ENCODE peak calls at places on chromosomes 5 and 9, in seven cellular contexts. One of them, this sample, is unnamed. For H3K4me1, the result is how much of the 10 kb centered on the place peaks cover.

GRCh38 chr5:39947657-39948056 is 522.9 kb upstream of the DAB2 start:
- DNase-seq in GM23248: peak
- DNase-seq in pancreas: peak
- DNase-seq in left lung: no peak
- DNase-seq in HepG2: no peak
- DNase-seq in neural progenitor cell: no peak
- DNase-seq in lung: no peak
- DNase-seq in this sample: no peak

GRCh38 chr9:131698715-131699053 is 41.2 kb downstream of the RAPGEF1 start:
- DNase-seq in pancreas: no peak
- DNase-seq in neural progenitor cell: no peak
- DNase-seq in left lung: no peak
- DNase-seq in HepG2: no peak
- DNase-seq in lung: no peak
- DNase-seq in GM23248: no peak
- DNase-seq in this sample: no peak

GRCh38 chr9:127960410-127961165 is 20.2 kb downstream of the EEIG1 start:
- DNase-seq in left lung: no peak
- DNase-seq in lung: no peak
- DNase-seq in GM23248: no peak
- DNase-seq in neural progenitor cell: peak
- DNase-seq in pancreas: peak
- DNase-seq in HepG2: no peak
- DNase-seq in this sample: peak

GRCh38 chr5:68240196-68240595 is 24.6 kb downstream of the PIK3R1 start:
- DNase-seq in pancreas: no peak
- DNase-seq in HepG2: no peak
- DNase-seq in lung: no peak
- DNase-seq in GM23248: no peak
- DNase-seq in left lung: no peak
- DNase-seq in neural progenitor cell: no peak
- DNase-seq in this sample: no peak

GRCh38 chr5:139658928-139659667 is 10.9 kb downstream of the CXXC5 start:
- DNase-seq in pancreas: no peak
- DNase-seq in GM23248: peak
- DNase-seq in lung: no peak
- DNase-seq in left lung: no peak
- DNase-seq in neural progenitor cell: peak
- DNase-seq in HepG2: no peak
- DNase-seq in this sample: no peak

GRCh38 chr5:85017271-85017670 is 632.6 kb upstream of the EDIL3 start:
- DNase-seq in GM23248: no peak
- DNase-seq in pancreas: no peak
- DNase-seq in left lung: no peak
- DNase-seq in HepG2: no peak
- DNase-seq in lung: no peak
- DNase-seq in neural progenitor cell: no peak
- DNase-seq in this sample: no peak

GRCh38 chr5:156474251-156474650 is 147.3 kb downstream of the SGCD start:
- DNase-seq in pancreas: no peak
- DNase-seq in neural progenitor cell: peak
- DNase-seq in GM23248: peak
- DNase-seq in HepG2: no peak
- DNase-seq in left lung: no peak
- DNase-seq in lung: no peak
- DNase-seq in this sample: no peak

GRCh38 chr5:108115673-108116072 is 266.2 kb downstream of the FBXL17 start:
- DNase-seq in HepG2: no peak
- DNase-seq in neural progenitor cell: no peak
- DNase-seq in left lung: no peak
- DNase-seq in GM23248: no peak
- DNase-seq in pancreas: no peak
- DNase-seq in lung: no peak
- DNase-seq in this sample: no peak

GRCh38 chr9:84305452-84306131 is 35.0 kb downstream of the SLC28A3 start:
- DNase-seq in left lung: no peak
- DNase-seq in lung: no peak
- DNase-seq in neural progenitor cell: no peak
- DNase-seq in HepG2: no peak
- DNase-seq in GM23248: no peak
- DNase-seq in pancreas: no peak
- DNase-seq in this sample: no peak

GRCh38 chr5:58106754-58107410 is 353.0 kb downstream of the PLK2 start:
- DNase-seq in lung: no peak
- DNase-seq in left lung: no peak
- DNase-seq in pancreas: no peak
- DNase-seq in neural progenitor cell: no peak
- DNase-seq in HepG2: no peak
- DNase-seq in GM23248: no peak
- DNase-seq in this sample: no peak

DNA sequence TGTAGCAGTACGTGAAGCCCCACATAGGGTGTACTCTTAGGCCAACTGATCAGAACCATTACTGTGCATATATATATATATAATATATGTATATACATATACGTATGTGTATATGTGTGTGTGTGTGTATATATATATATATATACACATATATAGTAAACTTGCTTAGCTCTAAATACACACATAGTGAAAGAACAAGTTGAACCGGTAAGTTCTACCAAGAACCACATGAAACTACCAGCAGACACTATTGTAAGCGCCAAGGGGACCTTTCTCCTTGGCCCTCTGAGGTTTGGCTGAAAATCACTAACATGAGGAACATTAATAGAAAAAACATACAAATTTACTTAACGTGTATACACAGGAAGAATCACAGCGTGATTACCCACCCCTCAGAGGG is 1.8 kb upstream of the TARS1 start:
- DNase-seq in neural progenitor cell: no peak
- DNase-seq in pancreas: no peak
- DNase-seq in left lung: no peak
- DNase-seq in HepG2: no peak
- DNase-seq in lung: no peak
- DNase-seq in GM23248: no peak
- DNase-seq in this sample: no peak
- H3K4me3 ChIP-seq in neural progenitor cell: peak
- H3K4me3 ChIP-seq in pancreas: no peak
- H3K4me3 ChIP-seq in left lung: no peak
- H3K4me3 ChIP-seq in HepG2: peak
- H3K4me3 ChIP-seq in lung: no peak
- H3K4me3 ChIP-seq in GM23248: peak
- H3K4me3 ChIP-seq in this sample: peak

DNA sequence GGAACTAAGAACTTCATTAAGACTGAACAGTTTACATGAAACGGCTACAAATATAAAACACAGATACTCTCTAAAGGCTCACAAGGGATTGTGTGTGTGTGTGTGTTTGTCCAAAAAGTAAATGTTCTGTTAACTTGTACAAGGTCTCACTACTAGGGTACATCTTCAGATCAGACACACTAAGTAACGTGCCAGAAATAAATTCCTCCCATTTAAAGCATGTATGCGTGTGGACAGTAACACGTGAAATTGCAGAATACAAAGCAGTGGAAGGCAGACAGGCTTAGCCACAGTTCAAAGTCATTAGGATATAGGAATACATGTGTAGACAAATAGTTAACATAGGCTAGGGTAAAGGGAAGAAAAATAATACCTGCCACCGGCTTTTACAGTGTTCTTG is 1.8 kb downstream of the BNC2 start:
- DNase-seq in left lung: no peak
- DNase-seq in lung: no peak
- DNase-seq in HepG2: no peak
- DNase-seq in pancreas: no peak
- DNase-seq in GM23248: peak
- DNase-seq in neural progenitor cell: no peak
- DNase-seq in this sample: no peak
- H3K4me1 ChIP-seq in left lung: under half
- H3K4me1 ChIP-seq in lung: under half
- H3K4me1 ChIP-seq in HepG2: under half
- H3K4me1 ChIP-seq in pancreas: under half
- H3K4me1 ChIP-seq in GM23248: half or more
- H3K4me1 ChIP-seq in neural progenitor cell: under half
- H3K4me1 ChIP-seq in this sample: under half

GRCh38 chr5:132749506-132749905 is 2.3 kb downstream of the CCNI2 start:
- DNase-seq in left lung: no peak
- DNase-seq in HepG2: no peak
- DNase-seq in lung: no peak
- DNase-seq in pancreas: no peak
- DNase-seq in neural progenitor cell: no peak
- DNase-seq in GM23248: no peak
- DNase-seq in this sample: no peak
- H3K4me3 ChIP-seq in left lung: no peak
- H3K4me3 ChIP-seq in HepG2: no peak
- H3K4me3 ChIP-seq in lung: no peak
- H3K4me3 ChIP-seq in pancreas: no peak
- H3K4me3 ChIP-seq in neural progenitor cell: no peak
- H3K4me3 ChIP-seq in GM23248: no peak
- H3K4me3 ChIP-seq in this sample: no peak

GRCh38 chr5:91367374-91367773 is 15.7 kb downstream of the ARRDC3 start:
- DNase-seq in HepG2: no peak
- DNase-seq in lung: no peak
- DNase-seq in pancreas: no peak
- DNase-seq in left lung: no peak
- DNase-seq in neural progenitor cell: no peak
- DNase-seq in GM23248: no peak
- DNase-seq in this sample: no peak

GRCh38 chr5:91367908-91368648 is 15.0 kb downstream of the ARRDC3 start:
- DNase-seq in lung: no peak
- DNase-seq in pancreas: no peak
- DNase-seq in left lung: no peak
- DNase-seq in neural progenitor cell: no peak
- DNase-seq in HepG2: no peak
- DNase-seq in GM23248: no peak
- DNase-seq in this sample: no peak

GRCh38 chr5:91373600-91373999 is 9.5 kb downstream of the ARRDC3 start:
- DNase-seq in GM23248: no peak
- DNase-seq in left lung: no peak
- DNase-seq in pancreas: no peak
- DNase-seq in lung: peak
- DNase-seq in neural progenitor cell: no peak
- DNase-seq in HepG2: no peak
- DNase-seq in this sample: no peak

GRCh38 chr5:91369480-91369879 is 13.6 kb downstream of the ARRDC3 start:
- DNase-seq in lung: no peak
- DNase-seq in pancreas: no peak
- DNase-seq in GM23248: no peak
- DNase-seq in left lung: no peak
- DNase-seq in HepG2: no peak
- DNase-seq in neural progenitor cell: no peak
- DNase-seq in this sample: no peak

DNA sequence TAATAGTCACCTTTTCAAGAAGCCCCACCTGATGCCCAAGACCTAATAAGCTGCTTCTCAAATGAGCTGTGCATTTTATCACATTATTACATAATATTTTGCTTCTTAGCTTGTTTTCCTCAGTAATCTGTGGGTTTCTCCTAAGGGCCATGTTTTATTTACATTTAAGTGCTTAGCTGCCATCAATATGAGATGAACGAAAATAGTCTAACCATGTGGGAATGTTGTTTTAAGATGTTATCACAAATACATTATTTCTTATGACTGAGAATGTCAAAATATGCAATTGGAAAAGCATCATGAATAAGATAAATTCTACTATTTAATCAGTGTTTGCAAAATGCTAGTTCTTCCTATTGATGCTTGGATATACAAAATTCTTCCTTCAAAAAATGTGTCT is 10.1 kb downstream of the ARRDC3 start:
- DNase-seq in pancreas: no peak
- DNase-seq in neural progenitor cell: no peak
- DNase-seq in left lung: no peak
- DNase-seq in GM23248: no peak
- DNase-seq in HepG2: no peak
- DNase-seq in lung: no peak
- DNase-seq in this sample: no peak
- H3K4me1 ChIP-seq in pancreas: under half
- H3K4me1 ChIP-seq in neural progenitor cell: under half
- H3K4me1 ChIP-seq in left lung: under half
- H3K4me1 ChIP-seq in GM23248: under half
- H3K4me1 ChIP-seq in HepG2: under half
- H3K4me1 ChIP-seq in lung: under half
- H3K4me1 ChIP-seq in this sample: under half

GRCh38 chr9:15293084-15293483 is 13.9 kb downstream of the TTC39B start:
- DNase-seq in neural progenitor cell: no peak
- DNase-seq in GM23248: no peak
- DNase-seq in pancreas: no peak
- DNase-seq in left lung: no peak
- DNase-seq in lung: no peak
- DNase-seq in HepG2: no peak
- DNase-seq in this sample: no peak
- H3K4me3 ChIP-seq in neural progenitor cell: no peak
- H3K4me3 ChIP-seq in GM23248: no peak
- H3K4me3 ChIP-seq in pancreas: no peak
- H3K4me3 ChIP-seq in left lung: no peak
- H3K4me3 ChIP-seq in lung: no peak
- H3K4me3 ChIP-seq in HepG2: no peak
- H3K4me3 ChIP-seq in this sample: no peak